ENCODE peak calls at places on chromosomes 2 and 18, in six cellular contexts. X, M, W, Z, E and G are unnamed samples.

GRCh38 chr18:61817086-61817485 is 75.7 kb downstream of the RNF152 start:
- DNase-seq in X (no peak), M (no peak), W (no peak), Z (peak), E (no peak), G (no peak)

GRCh38 chr2:96108578-96109561 is 7.5 kb downstream of the ADRA2B start:
- DNase-seq in X (no peak), M (peak), W (no peak), Z (peak), E (peak), G (no peak)

GRCh38 chr18:32371384-32371783 is 99.3 kb downstream of the GAREM1 start:
- DNase-seq in X (no peak), M (no peak), W (no peak), Z (no peak), E (no peak), G (no peak)

GRCh38 chr2:199468561-199469513 is 11.1 kb upstream of the SATB2 start:
- DNase-seq in X (no peak), M (peak), W (no peak), Z (peak), E (no peak), G (no peak)

GRCh38 chr18:5868218-5868904 is 27.0 kb downstream of the TMEM200C start:
- DNase-seq in X (no peak), M (peak), W (peak), Z (peak), E (peak), G (peak)

GRCh38 chr18:78949216-78949615 is 30.4 kb upstream of the SALL3 start:
- DNase-seq in X (no peak), M (no peak), W (no peak), Z (no peak), E (no peak), G (no peak)

GRCh38 chr2:182406221-182406620 is 20.6 kb downstream of the PDE1A start:
- DNase-seq in X (no peak), M (no peak), W (peak), Z (no peak), E (no peak), G (no peak)

GRCh38 chr2:113283704-113284284 is 5.1 kb upstream of the PAX8 start:
- DNase-seq in X (no peak), M (no peak), W (peak), Z (peak), E (peak), G (peak)

GRCh38 chr2:237196866-237197618 is 111.4 kb downstream of the COPS8 start:
- DNase-seq in X (no peak), M (no peak), W (peak), Z (peak), E (no peak), G (no peak)

GRCh38 chr2:238143239-238143951 is 4.9 kb downstream of the KLHL30 start:
- DNase-seq in X (no peak), M (no peak), W (peak), Z (peak), E (peak), G (no peak)

GRCh38 chr18:77520767-77521166 is 271.1 kb downstream of the GALR1 start:
- DNase-seq in X (no peak), M (no peak), W (no peak), Z (no peak), E (no peak), G (no peak)

GRCh38 chr2:237207641-237208040 is 122.0 kb downstream of the COPS8 start:
- DNase-seq in X (no peak), M (no peak), W (no peak), Z (peak), E (peak), G (peak)

GRCh38 chr2:207008105-207008990 is 69.0 kb downstream of the CPO start:
- DNase-seq in X (no peak), M (peak), W (peak), Z (peak), E (no peak), G (no peak)

GRCh38 chr2:65294136-65294535 is 66.5 kb downstream of the ACTR2 start:
- DNase-seq in X (no peak), M (no peak), W (no peak), Z (no peak), E (no peak), G (no peak)

GRCh38 chr2:126976721-126977328 is 78.1 kb downstream of the TEX51 start:
- DNase-seq in X (no peak), M (no peak), W (no peak), Z (no peak), E (no peak), G (no peak)

GRCh38 chr2:172437419-172438063 is 10.2 kb downstream of the ITGA6 start:
- DNase-seq in X (peak), M (no peak), W (no peak), Z (no peak), E (no peak), G (no peak)

GRCh38 chr2:3737128-3737527 is 33.8 kb downstream of the DCDC2C start:
- DNase-seq in X (no peak), M (no peak), W (no peak), Z (no peak), E (no peak), G (no peak)

GRCh38 chr2:3739313-3739712 is 35.9 kb downstream of the DCDC2C start:
- DNase-seq in X (no peak), M (peak), W (no peak), Z (no peak), E (no peak), G (no peak)

GRCh38 chr2:3741372-3741771 is 38.0 kb downstream of the DCDC2C start:
- DNase-seq in X (no peak), M (peak), W (no peak), Z (no peak), E (no peak), G (no peak)

GRCh38 chr2:3736112-3736511 is 32.7 kb downstream of the DCDC2C start:
- DNase-seq in X (no peak), M (no peak), W (no peak), Z (no peak), E (no peak), G (no peak)

DNA sequence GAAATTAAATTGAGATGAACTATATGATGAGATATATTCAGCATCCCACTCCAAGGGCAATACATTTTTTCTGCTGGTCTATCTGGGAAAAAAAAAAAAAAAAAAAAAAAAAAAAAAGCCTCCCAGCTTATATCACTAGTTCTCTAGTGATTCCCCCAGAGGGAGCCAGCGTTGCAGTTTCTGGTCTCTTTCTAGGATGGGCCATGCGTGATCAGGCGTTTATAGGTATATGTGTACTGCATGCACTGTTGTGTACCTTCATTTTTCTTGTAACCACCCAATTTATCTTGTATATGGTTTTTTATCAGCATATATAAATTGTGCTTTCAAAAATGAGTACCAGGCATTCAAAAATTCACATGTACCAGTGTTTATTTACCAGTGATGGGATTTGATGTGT is 35.1 kb downstream of the DCDC2C start:
- DNase-seq in X (no peak), M (peak), W (peak), Z (no peak), E (no peak), G (no peak)
- TF ChIP-seq CTCF in X (no peak), M (peak), W (peak), Z (peak), E (peak), G (no peak)

DNA sequence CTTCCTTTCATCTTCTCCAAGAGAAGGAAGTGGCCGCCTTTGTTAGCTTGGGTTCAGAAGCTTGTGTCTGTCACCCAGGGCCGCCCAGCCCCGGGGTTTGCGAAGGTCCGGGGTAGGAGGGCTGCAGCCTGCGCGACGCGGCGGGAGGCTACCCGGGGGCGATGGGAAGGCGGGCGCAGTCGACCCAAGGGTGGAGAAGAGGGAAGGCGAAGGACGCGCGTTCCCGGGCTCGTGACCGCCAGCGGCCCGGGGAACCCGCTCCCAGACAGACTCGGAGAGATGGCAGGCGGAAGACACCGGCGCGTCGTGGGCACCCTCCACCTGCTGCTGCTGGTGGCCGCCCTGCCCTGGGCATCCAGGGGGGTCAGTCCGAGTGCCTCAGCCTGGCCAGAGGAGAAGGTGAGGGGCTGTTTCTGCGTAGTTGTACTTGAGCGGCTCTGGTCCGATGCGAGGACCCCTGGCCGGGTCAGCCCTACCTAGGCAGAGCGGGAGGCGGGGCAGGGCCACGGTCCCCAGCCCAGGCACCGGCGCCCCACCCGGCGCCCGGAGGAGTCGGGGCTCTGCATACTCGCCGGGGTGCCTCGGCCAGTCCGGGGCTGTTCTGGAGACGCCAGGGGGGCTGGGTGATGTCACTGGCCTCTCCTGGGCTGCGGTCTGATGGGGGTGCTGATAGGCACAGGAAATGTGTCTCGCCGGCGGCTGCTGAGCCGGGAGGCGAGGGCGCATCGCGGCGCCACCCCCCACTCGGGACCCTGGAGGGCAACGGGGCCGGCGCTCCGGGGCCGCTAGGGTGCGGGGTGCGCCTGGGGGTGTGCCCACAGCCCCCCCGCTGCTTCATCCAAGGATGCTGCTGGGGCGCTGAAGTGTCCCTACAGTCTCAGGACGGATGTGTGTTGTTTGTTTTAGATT is at the start of gene QPCT:
- DNase-seq in X (peak), M (peak), W (peak), Z (peak), E (peak), G (no peak)
- TF ChIP-seq CTCF in X (no peak), M (no peak), W (no peak), Z (no peak), E (no peak), G (no peak)

GRCh38 chr2:86035883-86036789 is 69.5 kb downstream of the POLR1A start:
- DNase-seq in X (peak), M (peak), W (peak), Z (peak), E (peak), G (peak)
- TF ChIP-seq CTCF in X (peak), M (no peak), W (peak), Z (peak), E (peak), G (no peak)

GRCh38 chr2:162297925-162298552 is 20.4 kb downstream of the IFIH1 start:
- DNase-seq in X (peak), M (peak), W (peak), Z (peak), E (no peak), G (no peak)

GRCh38 chr2:162300271-162300670 is 18.2 kb downstream of the IFIH1 start:
- DNase-seq in X (no peak), M (no peak), W (no peak), Z (peak), E (no peak), G (no peak)

GRCh38 chr2:162298669-162299335 is 19.7 kb downstream of the IFIH1 start:
- DNase-seq in X (no peak), M (no peak), W (no peak), Z (no peak), E (no peak), G (no peak)

GRCh38 chr2:162301151-162301804 is 17.2 kb downstream of the IFIH1 start:
- DNase-seq in X (peak), M (peak), W (peak), Z (peak), E (no peak), G (no peak)

DNA sequence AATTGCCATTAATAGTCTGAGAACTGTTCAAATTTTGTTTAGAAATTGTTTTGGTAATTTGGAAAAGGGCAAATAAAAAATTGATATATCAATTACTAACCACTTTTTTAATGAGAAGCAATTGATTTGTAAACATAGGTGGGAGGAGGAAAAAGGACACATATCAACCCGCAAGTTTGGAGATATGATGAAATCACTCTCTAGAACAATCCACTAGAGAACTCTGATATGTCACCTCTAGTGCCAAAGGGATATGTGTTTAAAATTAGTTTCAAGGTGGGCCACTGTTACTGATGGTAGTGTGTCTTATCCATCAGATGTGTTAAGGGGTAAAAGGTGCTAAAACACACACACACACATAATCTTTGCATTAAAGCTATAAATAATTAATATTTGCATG is 16.6 kb downstream of the IFIH1 start:
- DNase-seq in X (no peak), M (no peak), W (no peak), Z (no peak), E (no peak), G (no peak)
- TF ChIP-seq CTCF in X (no peak), M (no peak), W (no peak), Z (no peak), E (no peak), G (no peak)